ENCODE peak calls at places on chromosomes 7 and 10, in ten cellular contexts. F, C, Z, H, E, V, P, J, N and R are unnamed samples.
A peak's percentile ranks its signal among the peaks of the same experiment; 100 is the strongest.

GRCh38 chr7:112889268-112889667 is 99.1 kb upstream of the TMEM168 start:
- DNase-seq in F (no peak), C (no peak), Z (no peak), H (no peak), E (no peak), V (no peak), P (no peak), J (no peak), N (no peak), R (no peak)

GRCh38 chr10:22229756-22230330 is 12.0 kb upstream of the EBLN1 start:
- DNase-seq in F (no peak), C (no peak), Z (no peak), H (no peak), E (no peak), V (peak; percentile 38), P (no peak), J (peak; percentile 4), N (no peak), R (no peak)

GRCh38 chr7:140617081-140617480 is 23.5 kb downstream of the DENND2A start:
- DNase-seq in F (no peak), C (no peak), Z (no peak), H (no peak), E (no peak), V (no peak), P (no peak), J (no peak), N (no peak), R (no peak)

GRCh38 chr10:35546824-35547225 is 58.3 kb upstream of the GJD4 start:
- DNase-seq in F (peak; percentile 33), C (no peak), Z (no peak), H (no peak), E (no peak), V (peak; percentile 7), P (no peak), J (no peak), N (no peak), R (no peak)

GRCh38 chr10:95406651-95407280 is 116.0 kb upstream of the PDLIM1 start:
- DNase-seq in F (peak; percentile 72), C (peak; percentile 90), Z (peak; percentile 85), H (no peak), E (peak; percentile 61), V (peak; percentile 14), P (no peak), J (no peak), N (peak; percentile 75), R (peak; percentile 77)

GRCh38 chr10:74213571-74214162 is 62.6 kb downstream of the ADK start:
- DNase-seq in F (peak; percentile 18), C (peak; percentile 39), Z (no peak), H (no peak), E (no peak), V (peak; percentile 68), P (no peak), J (peak; percentile 40), N (peak; percentile 20), R (peak; percentile 74)

GRCh38 chr7:31076641-31077310 is 24.7 kb downstream of the ADCYAP1R1 start:
- DNase-seq in F (no peak), C (no peak), Z (no peak), H (no peak), E (no peak), V (no peak), P (no peak), J (no peak), N (no peak), R (no peak)

GRCh38 chr7:4108951-4109350 is 573.1 kb upstream of the FOXK1 start:
- DNase-seq in F (no peak), C (no peak), Z (no peak), H (no peak), E (no peak), V (no peak), P (no peak), J (no peak), N (no peak), R (no peak)

GRCh38 chr10:83333566-83333965 is 805.7 kb upstream of the GHITM start:
- DNase-seq in F (no peak), C (no peak), Z (no peak), H (no peak), E (no peak), V (no peak), P (no peak), J (no peak), N (no peak), R (no peak)

GRCh38 chr10:99984201-99984600 is 25.5 kb downstream of the DNMBP start:
- DNase-seq in F (peak; percentile 12), C (no peak), Z (no peak), H (no peak), E (no peak), V (no peak), P (no peak), J (no peak), N (no peak), R (no peak)

GRCh38 chr7:151501676-151502075 is 18.0 kb downstream of the RHEB start:
- DNase-seq in F (no peak), C (no peak), Z (no peak), H (no peak), E (no peak), V (no peak), P (no peak), J (no peak), N (no peak), R (no peak)
- H3K4me1 ChIP-seq in F (peaks cover 11% of the 10 kb centered on the region), C (no peaks in the 10 kb centered on the region), Z (peaks cover 46% of the 10 kb centered on the region), H (peaks cover 64% of the 10 kb centered on the region), E (peaks cover 27% of the 10 kb centered on the region), V (peaks cover 2% of the 10 kb centered on the region), P (peaks cover 11% of the 10 kb centered on the region), J (no peaks in the 10 kb centered on the region), N (peaks cover 80% of the 10 kb centered on the region), R (peaks cover 14% of the 10 kb centered on the region)

DNA sequence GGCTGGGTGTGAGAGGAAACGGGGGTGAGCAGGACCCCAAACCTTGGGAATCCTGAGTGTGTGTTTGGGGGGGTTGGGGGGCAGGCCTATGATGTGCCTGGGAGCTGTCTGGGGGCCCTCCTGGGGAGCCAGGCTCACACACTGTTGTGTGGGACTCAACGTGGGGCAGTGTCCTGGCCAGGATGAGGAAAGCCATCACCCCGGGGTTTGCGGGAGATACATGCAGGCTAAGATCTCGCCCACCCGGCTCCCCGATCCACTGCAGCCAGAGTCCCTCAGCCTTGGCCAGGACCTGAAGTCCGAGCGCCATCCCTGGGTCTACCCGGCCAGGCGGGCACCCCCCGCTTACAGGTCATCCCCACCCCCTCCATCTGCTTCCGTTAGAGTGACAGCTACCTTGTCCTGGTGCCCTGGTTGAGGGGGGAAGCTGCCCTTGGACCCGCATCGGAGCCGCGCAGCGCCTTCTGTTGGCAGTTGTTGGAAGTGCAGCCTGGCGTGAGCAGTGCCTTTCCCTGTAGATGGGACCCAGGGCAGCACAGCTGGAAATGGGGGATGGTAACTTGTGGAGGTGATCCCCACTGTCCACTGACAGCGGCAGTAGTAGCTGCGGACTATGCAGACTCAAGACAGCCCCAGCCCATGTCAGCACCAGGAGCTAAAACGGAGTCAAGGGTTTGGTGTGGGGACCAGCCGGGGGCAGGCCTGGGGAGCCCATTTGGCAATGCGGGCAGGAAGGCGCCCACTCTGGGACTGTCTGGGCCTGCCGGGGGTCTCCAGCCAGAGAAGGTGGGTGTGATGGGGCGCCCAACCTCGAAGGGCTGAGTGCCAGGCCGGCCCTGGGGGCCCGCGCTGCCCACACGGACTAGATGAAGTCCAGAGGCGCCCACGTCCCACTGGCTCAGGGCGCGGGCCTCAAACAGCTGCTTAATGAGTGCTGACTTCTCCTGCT is 885.6 kb upstream of the ZNF722 start:
- DNase-seq in F (no peak), C (no peak), Z (no peak), H (no peak), E (no peak), V (no peak), P (no peak), J (no peak), N (no peak), R (no peak)
- H3K9me3 ChIP-seq in F (peaks cover 9% of the 10 kb centered on the region), C (no peaks in the 10 kb centered on the region), Z (peaks cover 56% of the 10 kb centered on the region), H (no peaks in the 10 kb centered on the region), E (peaks cover 13% of the 10 kb centered on the region), V (no peaks in the 10 kb centered on the region), P (no peaks in the 10 kb centered on the region), J (no peaks in the 10 kb centered on the region), N (no peaks in the 10 kb centered on the region), R (no peaks in the 10 kb centered on the region)

GRCh38 chr7:102287465-102288146 is 938 bp downstream of the SH2B2 start:
- DNase-seq in F (no peak), C (peak; percentile 58), Z (no peak), H (no peak), E (peak; percentile 63), V (peak; percentile 12), P (peak; percentile 49), J (peak; percentile 73), N (no peak), R (peak; percentile 77)

GRCh38 chr7:102285541-102286236 is 979 bp upstream of the SH2B2 start:
- DNase-seq in F (no peak), C (no peak), Z (no peak), H (no peak), E (no peak), V (no peak), P (no peak), J (no peak), N (no peak), R (no peak)

GRCh38 chr7:102284891-102285540 is 1.7 kb upstream of the SH2B2 start:
- DNase-seq in F (no peak), C (peak; percentile 59), Z (peak; percentile 66), H (no peak), E (peak; percentile 89), V (no peak), P (no peak), J (peak; percentile 44), N (peak; percentile 58), R (peak; percentile 63)

GRCh38 chr7:102287082-102287464 is 405 bp downstream of the SH2B2 start:
- DNase-seq in F (no peak), C (peak; percentile 38), Z (no peak), H (no peak), E (no peak), V (no peak), P (no peak), J (no peak), N (no peak), R (no peak)

DNA sequence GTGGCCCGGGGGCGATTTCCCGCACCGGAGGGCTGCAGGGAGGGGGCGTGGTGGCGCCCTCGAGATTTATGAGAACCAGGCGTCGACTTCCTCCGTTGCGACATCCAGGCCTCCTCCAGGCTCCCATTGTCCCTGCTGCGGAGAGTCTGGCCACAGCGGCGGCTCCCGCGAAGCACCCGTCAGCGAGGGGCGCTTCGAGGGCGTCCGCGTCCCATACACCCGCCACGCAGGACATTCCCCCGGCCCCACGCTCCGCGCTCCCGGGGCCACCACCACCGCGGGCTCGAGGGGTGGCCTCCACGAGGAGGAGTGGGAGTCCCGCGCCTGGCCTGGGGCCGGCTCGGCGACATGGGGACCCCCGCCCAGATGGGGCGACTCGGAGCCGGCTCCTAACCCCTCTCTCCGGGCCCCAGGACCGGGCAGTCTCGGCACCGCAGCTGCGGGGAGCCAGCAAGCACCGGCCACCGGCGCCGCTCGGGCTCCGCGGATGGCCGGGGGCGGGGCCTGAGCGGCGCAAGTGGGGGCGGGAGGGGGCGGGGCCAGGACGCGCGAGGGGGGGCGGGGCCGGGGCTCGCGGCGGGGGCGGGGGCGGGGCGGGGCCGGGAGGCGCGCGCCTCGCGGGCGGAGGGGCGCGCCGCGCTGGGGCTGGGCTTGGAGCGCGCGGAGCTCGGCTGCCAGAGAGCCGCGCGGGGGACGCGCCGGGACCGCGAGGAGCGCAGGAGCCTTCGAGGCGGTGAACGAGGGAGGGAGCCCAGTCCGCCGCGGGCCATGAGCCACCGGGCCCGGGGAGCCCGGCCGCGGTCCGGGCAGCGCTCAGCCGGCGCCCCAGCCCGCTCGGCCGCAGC is at the start of gene SH2B2:
- DNase-seq in F (peak; percentile 87), C (peak; percentile 81), Z (peak; percentile 67), H (no peak), E (peak; percentile 90), V (peak; percentile 77), P (peak; percentile 81), J (peak; percentile 77), N (peak; percentile 82), R (peak; percentile 90)
- H3K27ac ChIP-seq in F (peak within 1 kb of the TSS; percentile 98), C (peak within 1 kb of the TSS; percentile 44), Z (peak within 1 kb of the TSS; percentile 68), H (peak within 1 kb of the TSS; percentile 61), E (peak within 1 kb of the TSS; percentile 96), V (no peak within 1 kb of the TSS), P (peak within 1 kb of the TSS; percentile 85), J (peak within 1 kb of the TSS; percentile 97), N (peak within 1 kb of the TSS; percentile 92), R (peak within 1 kb of the TSS; percentile 81)

GRCh38 chr10:5526691-5527331 is 2.0 kb downstream of the CALML3 start:
- DNase-seq in F (no peak), C (no peak), Z (no peak), H (no peak), E (no peak), V (no peak), P (no peak), J (no peak), N (no peak), R (no peak)
- H3K4me1 ChIP-seq in F (no peaks in the 10 kb centered on the region), C (no peaks in the 10 kb centered on the region), Z (peaks cover 11% of the 10 kb centered on the region), H (no peaks in the 10 kb centered on the region), E (no peaks in the 10 kb centered on the region), V (peaks cover 15% of the 10 kb centered on the region), P (no peaks in the 10 kb centered on the region), J (no peaks in the 10 kb centered on the region), N (no peaks in the 10 kb centered on the region), R (no peaks in the 10 kb centered on the region)